ENCODE peak calls at places on chromosomes 7 and 10, in seven cellular contexts. One of them, this sample, is unnamed.

GRCh38 chr7:84149573-84149972 is 45.0 kb downstream of the SEMA3A start:
- DNase-seq in choroid plexus epithelial cell: no peak
- DNase-seq in coronary artery: no peak
- DNase-seq in mesothelial cell of epicardium: no peak
- DNase-seq in lower lobe of right lung: no peak
- DNase-seq in fibroblast of pulmonary artery: no peak
- DNase-seq in cardiac muscle cell: no peak
- DNase-seq in this sample: no peak

GRCh38 chr7:99786726-99787300 is 2.8 kb upstream of the CYP3A4 start:
- DNase-seq in choroid plexus epithelial cell: no peak
- DNase-seq in coronary artery: no peak
- DNase-seq in mesothelial cell of epicardium: no peak
- DNase-seq in lower lobe of right lung: no peak
- DNase-seq in fibroblast of pulmonary artery: no peak
- DNase-seq in cardiac muscle cell: no peak
- DNase-seq in this sample: no peak

GRCh38 chr7:45680776-45681175 is 106.6 kb downstream of the ADCY1 start:
- DNase-seq in choroid plexus epithelial cell: no peak
- DNase-seq in coronary artery: peak
- DNase-seq in mesothelial cell of epicardium: no peak
- DNase-seq in lower lobe of right lung: no peak
- DNase-seq in fibroblast of pulmonary artery: no peak
- DNase-seq in cardiac muscle cell: no peak
- DNase-seq in this sample: no peak

GRCh38 chr10:71795248-71795647 is 21.9 kb upstream of the VSIR start:
- DNase-seq in choroid plexus epithelial cell: peak
- DNase-seq in coronary artery: no peak
- DNase-seq in mesothelial cell of epicardium: no peak
- DNase-seq in lower lobe of right lung: no peak
- DNase-seq in fibroblast of pulmonary artery: peak
- DNase-seq in cardiac muscle cell: peak
- DNase-seq in this sample: peak

GRCh38 chr7:149826344-149827088 is 11.7 kb upstream of the ZNF862 start:
- DNase-seq in choroid plexus epithelial cell: no peak
- DNase-seq in coronary artery: no peak
- DNase-seq in mesothelial cell of epicardium: no peak
- DNase-seq in lower lobe of right lung: peak
- DNase-seq in fibroblast of pulmonary artery: no peak
- DNase-seq in cardiac muscle cell: no peak
- DNase-seq in this sample: peak

GRCh38 chr7:72925546-72926120 is 738 bp downstream of the POM121 start:
- DNase-seq in choroid plexus epithelial cell: peak
- DNase-seq in coronary artery: no peak
- DNase-seq in mesothelial cell of epicardium: no peak
- DNase-seq in lower lobe of right lung: no peak
- DNase-seq in fibroblast of pulmonary artery: peak
- DNase-seq in cardiac muscle cell: peak
- DNase-seq in this sample: peak

GRCh38 chr10:126080879-126081331 is 184.5 kb downstream of the FANK1 start:
- DNase-seq in choroid plexus epithelial cell: peak
- DNase-seq in coronary artery: no peak
- DNase-seq in mesothelial cell of epicardium: no peak
- DNase-seq in lower lobe of right lung: no peak
- DNase-seq in fibroblast of pulmonary artery: peak
- DNase-seq in cardiac muscle cell: peak
- DNase-seq in this sample: no peak

GRCh38 chr10:7035111-7035761 is 375.6 kb downstream of the SFMBT2 start:
- DNase-seq in choroid plexus epithelial cell: no peak
- DNase-seq in coronary artery: no peak
- DNase-seq in mesothelial cell of epicardium: no peak
- DNase-seq in lower lobe of right lung: no peak
- DNase-seq in fibroblast of pulmonary artery: no peak
- DNase-seq in cardiac muscle cell: no peak
- DNase-seq in this sample: no peak

GRCh38 chr10:116084166-116084565 is 188.8 kb downstream of the GFRA1 start:
- DNase-seq in choroid plexus epithelial cell: no peak
- DNase-seq in coronary artery: no peak
- DNase-seq in mesothelial cell of epicardium: no peak
- DNase-seq in lower lobe of right lung: no peak
- DNase-seq in fibroblast of pulmonary artery: no peak
- DNase-seq in cardiac muscle cell: no peak
- DNase-seq in this sample: peak

GRCh38 chr10:59006511-59007306 is 169.7 kb upstream of the PHYHIPL start:
- DNase-seq in choroid plexus epithelial cell: peak
- DNase-seq in coronary artery: no peak
- DNase-seq in mesothelial cell of epicardium: no peak
- DNase-seq in lower lobe of right lung: no peak
- DNase-seq in fibroblast of pulmonary artery: peak
- DNase-seq in cardiac muscle cell: peak
- DNase-seq in this sample: peak

GRCh38 chr7:28110427-28111012 is 70.1 kb downstream of the JAZF1 start:
- DNase-seq in choroid plexus epithelial cell: no peak
- DNase-seq in coronary artery: no peak
- DNase-seq in mesothelial cell of epicardium: no peak
- DNase-seq in lower lobe of right lung: no peak
- DNase-seq in fibroblast of pulmonary artery: no peak
- DNase-seq in cardiac muscle cell: no peak
- DNase-seq in this sample: no peak

GRCh38 chr10:8023321-8023720 is 31.2 kb upstream of the GATA3 start:
- DNase-seq in choroid plexus epithelial cell: no peak
- DNase-seq in coronary artery: peak
- DNase-seq in mesothelial cell of epicardium: no peak
- DNase-seq in lower lobe of right lung: no peak
- DNase-seq in fibroblast of pulmonary artery: no peak
- DNase-seq in cardiac muscle cell: no peak
- DNase-seq in this sample: no peak

GRCh38 chr10:70379581-70380176 is 2.7 kb downstream of the LRRC20 start:
- DNase-seq in choroid plexus epithelial cell: peak
- DNase-seq in coronary artery: no peak
- DNase-seq in mesothelial cell of epicardium: no peak
- DNase-seq in lower lobe of right lung: no peak
- DNase-seq in fibroblast of pulmonary artery: no peak
- DNase-seq in cardiac muscle cell: no peak
- DNase-seq in this sample: peak

GRCh38 chr7:104267701-104268368 is 60.0 kb upstream of the ORC5 start:
- DNase-seq in choroid plexus epithelial cell: peak
- DNase-seq in coronary artery: no peak
- DNase-seq in mesothelial cell of epicardium: no peak
- DNase-seq in lower lobe of right lung: no peak
- DNase-seq in fibroblast of pulmonary artery: peak
- DNase-seq in cardiac muscle cell: peak
- DNase-seq in this sample: peak

GRCh38 chr10:23070819-23071218 is 24.6 kb upstream of the MSRB2 start:
- DNase-seq in choroid plexus epithelial cell: no peak
- DNase-seq in coronary artery: no peak
- DNase-seq in mesothelial cell of epicardium: no peak
- DNase-seq in lower lobe of right lung: no peak
- DNase-seq in fibroblast of pulmonary artery: no peak
- DNase-seq in cardiac muscle cell: no peak
- DNase-seq in this sample: no peak

GRCh38 chr7:30790391-30790790 is 19.2 kb downstream of the MINDY4 start:
- DNase-seq in choroid plexus epithelial cell: no peak
- DNase-seq in coronary artery: no peak
- DNase-seq in mesothelial cell of epicardium: no peak
- DNase-seq in lower lobe of right lung: no peak
- DNase-seq in fibroblast of pulmonary artery: no peak
- DNase-seq in cardiac muscle cell: no peak
- DNase-seq in this sample: no peak

GRCh38 chr10:74194545-74194944 is 43.5 kb downstream of the ADK start:
- DNase-seq in choroid plexus epithelial cell: no peak
- DNase-seq in coronary artery: no peak
- DNase-seq in mesothelial cell of epicardium: no peak
- DNase-seq in lower lobe of right lung: no peak
- DNase-seq in fibroblast of pulmonary artery: peak
- DNase-seq in cardiac muscle cell: peak
- DNase-seq in this sample: peak

GRCh38 chr10:63516207-63516606 is 5.0 kb upstream of the REEP3 start:
- DNase-seq in choroid plexus epithelial cell: no peak
- DNase-seq in coronary artery: no peak
- DNase-seq in mesothelial cell of epicardium: no peak
- DNase-seq in lower lobe of right lung: no peak
- DNase-seq in fibroblast of pulmonary artery: no peak
- DNase-seq in cardiac muscle cell: no peak
- DNase-seq in this sample: no peak

GRCh38 chr10:49139000-49139865 is 5.4 kb upstream of the FAM170B start:
- DNase-seq in choroid plexus epithelial cell: peak
- DNase-seq in coronary artery: no peak
- DNase-seq in mesothelial cell of epicardium: no peak
- DNase-seq in lower lobe of right lung: no peak
- DNase-seq in fibroblast of pulmonary artery: no peak
- DNase-seq in cardiac muscle cell: peak
- DNase-seq in this sample: peak

GRCh38 chr7:15753834-15754600 is 67.5 kb upstream of the MEOX2 start:
- DNase-seq in choroid plexus epithelial cell: no peak
- DNase-seq in coronary artery: no peak
- DNase-seq in mesothelial cell of epicardium: no peak
- DNase-seq in lower lobe of right lung: no peak
- DNase-seq in fibroblast of pulmonary artery: no peak
- DNase-seq in cardiac muscle cell: no peak
- DNase-seq in this sample: peak

DNA sequence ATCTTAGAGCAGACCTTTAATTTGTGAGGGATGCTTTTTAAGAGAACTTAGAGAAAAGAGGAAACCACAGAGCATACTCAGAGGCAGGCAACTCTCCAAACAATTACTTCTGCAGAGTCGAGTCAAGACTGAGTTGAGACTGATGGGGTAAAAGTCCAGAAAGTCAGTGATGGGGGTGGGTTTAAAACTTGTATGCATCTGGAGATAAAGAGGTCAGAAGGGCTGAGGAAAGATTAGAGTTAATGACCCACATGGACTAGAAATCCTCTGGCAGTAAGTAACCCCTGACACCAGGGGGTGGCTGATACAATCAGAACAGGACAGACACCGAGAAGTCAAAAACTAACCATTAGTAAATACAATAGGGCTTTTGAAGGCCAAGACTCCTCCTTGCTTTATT is 42.4 kb upstream of the SEPTIN7 start:
- DNase-seq in choroid plexus epithelial cell: no peak
- DNase-seq in coronary artery: no peak
- DNase-seq in mesothelial cell of epicardium: no peak
- DNase-seq in lower lobe of right lung: no peak
- DNase-seq in fibroblast of pulmonary artery: no peak
- DNase-seq in cardiac muscle cell: no peak
- DNase-seq in this sample: no peak
- TF ChIP-seq CTCF in choroid plexus epithelial cell: no peak
- TF ChIP-seq CTCF in coronary artery: no peak
- TF ChIP-seq CTCF in mesothelial cell of epicardium: no peak
- TF ChIP-seq CTCF in lower lobe of right lung: no peak
- TF ChIP-seq CTCF in fibroblast of pulmonary artery: peak
- TF ChIP-seq CTCF in cardiac muscle cell: no peak
- TF ChIP-seq CTCF in this sample: no peak

GRCh38 chr10:127815147-127815546 is 77.6 kb downstream of the CLRN3 start:
- DNase-seq in choroid plexus epithelial cell: peak
- DNase-seq in coronary artery: no peak
- DNase-seq in mesothelial cell of epicardium: no peak
- DNase-seq in lower lobe of right lung: no peak
- DNase-seq in fibroblast of pulmonary artery: no peak
- DNase-seq in cardiac muscle cell: no peak
- DNase-seq in this sample: no peak

DNA sequence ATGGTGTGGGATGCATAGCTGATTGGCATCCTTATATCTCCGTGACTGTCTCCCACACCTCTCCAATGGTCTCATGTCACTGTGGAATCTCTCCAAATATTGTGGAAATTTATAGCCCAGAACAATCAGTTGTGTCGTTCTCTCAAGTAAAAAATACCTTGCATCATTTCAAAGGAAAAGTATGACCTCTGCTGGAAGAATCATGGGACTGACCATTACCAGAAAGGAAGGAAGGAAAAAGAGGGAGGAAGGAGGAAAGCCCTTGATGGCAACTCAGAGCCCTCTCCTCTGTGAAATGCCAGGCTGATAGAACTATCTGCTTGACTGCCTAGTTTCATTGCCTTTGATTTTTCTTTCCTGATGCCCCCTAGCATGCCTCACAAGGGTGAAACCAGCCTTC is 76.3 kb downstream of the FOXI2 start:
- DNase-seq in choroid plexus epithelial cell: peak
- DNase-seq in coronary artery: no peak
- DNase-seq in mesothelial cell of epicardium: no peak
- DNase-seq in lower lobe of right lung: no peak
- DNase-seq in fibroblast of pulmonary artery: no peak
- DNase-seq in cardiac muscle cell: no peak
- DNase-seq in this sample: no peak
- TF ChIP-seq CTCF in choroid plexus epithelial cell: peak
- TF ChIP-seq CTCF in coronary artery: no peak
- TF ChIP-seq CTCF in mesothelial cell of epicardium: no peak
- TF ChIP-seq CTCF in lower lobe of right lung: peak
- TF ChIP-seq CTCF in fibroblast of pulmonary artery: no peak
- TF ChIP-seq CTCF in cardiac muscle cell: no peak
- TF ChIP-seq CTCF in this sample: peak

GRCh38 chr10:31352436-31353226 is 33.6 kb downstream of the ZEB1 start:
- DNase-seq in choroid plexus epithelial cell: no peak
- DNase-seq in coronary artery: no peak
- DNase-seq in mesothelial cell of epicardium: no peak
- DNase-seq in lower lobe of right lung: no peak
- DNase-seq in fibroblast of pulmonary artery: no peak
- DNase-seq in cardiac muscle cell: no peak
- DNase-seq in this sample: no peak

GRCh38 chr10:31347705-31348104 is 28.7 kb downstream of the ZEB1 start:
- DNase-seq in choroid plexus epithelial cell: no peak
- DNase-seq in coronary artery: no peak
- DNase-seq in mesothelial cell of epicardium: no peak
- DNase-seq in lower lobe of right lung: no peak
- DNase-seq in fibroblast of pulmonary artery: no peak
- DNase-seq in cardiac muscle cell: no peak
- DNase-seq in this sample: no peak

GRCh38 chr10:31350891-31351290 is 31.9 kb downstream of the ZEB1 start:
- DNase-seq in choroid plexus epithelial cell: no peak
- DNase-seq in coronary artery: no peak
- DNase-seq in mesothelial cell of epicardium: no peak
- DNase-seq in lower lobe of right lung: no peak
- DNase-seq in fibroblast of pulmonary artery: no peak
- DNase-seq in cardiac muscle cell: no peak
- DNase-seq in this sample: no peak

GRCh38 chr10:31358688-31359330 is 39.8 kb downstream of the ZEB1 start:
- DNase-seq in choroid plexus epithelial cell: peak
- DNase-seq in coronary artery: no peak
- DNase-seq in mesothelial cell of epicardium: no peak
- DNase-seq in lower lobe of right lung: no peak
- DNase-seq in fibroblast of pulmonary artery: peak
- DNase-seq in cardiac muscle cell: peak
- DNase-seq in this sample: no peak

GRCh38 chr10:31353574-31353973 is 34.6 kb downstream of the ZEB1 start:
- DNase-seq in choroid plexus epithelial cell: peak
- DNase-seq in coronary artery: no peak
- DNase-seq in mesothelial cell of epicardium: no peak
- DNase-seq in lower lobe of right lung: no peak
- DNase-seq in fibroblast of pulmonary artery: peak
- DNase-seq in cardiac muscle cell: peak
- DNase-seq in this sample: peak
- TF ChIP-seq CTCF in choroid plexus epithelial cell: no peak
- TF ChIP-seq CTCF in coronary artery: no peak
- TF ChIP-seq CTCF in mesothelial cell of epicardium: no peak
- TF ChIP-seq CTCF in lower lobe of right lung: no peak
- TF ChIP-seq CTCF in fibroblast of pulmonary artery: no peak
- TF ChIP-seq CTCF in cardiac muscle cell: no peak
- TF ChIP-seq CTCF in this sample: no peak

DNA sequence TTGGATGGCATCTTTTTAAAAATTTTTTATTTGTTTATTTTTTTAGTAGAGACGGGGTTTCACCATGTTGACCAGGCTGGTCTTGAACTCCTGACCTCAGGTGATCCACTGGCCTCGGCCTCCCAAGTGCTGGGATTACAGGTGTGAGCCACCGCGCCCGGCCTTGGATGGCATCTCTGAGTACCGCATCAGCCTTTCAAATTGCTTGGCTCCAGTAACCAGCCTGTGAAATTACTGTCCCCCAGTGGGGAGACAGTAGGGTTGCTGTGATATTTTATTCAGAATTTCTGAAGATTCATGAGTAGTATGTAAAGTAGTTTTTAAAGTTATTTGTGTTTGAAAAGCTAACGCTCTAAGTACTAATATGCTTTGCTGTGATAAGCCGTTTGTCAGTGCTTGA is 1.2 kb downstream of the NUB1 start:
- DNase-seq in choroid plexus epithelial cell: no peak
- DNase-seq in coronary artery: no peak
- DNase-seq in mesothelial cell of epicardium: no peak
- DNase-seq in lower lobe of right lung: no peak
- DNase-seq in fibroblast of pulmonary artery: no peak
- DNase-seq in cardiac muscle cell: no peak
- DNase-seq in this sample: peak
- TF ChIP-seq CTCF in choroid plexus epithelial cell: peak
- TF ChIP-seq CTCF in coronary artery: no peak
- TF ChIP-seq CTCF in mesothelial cell of epicardium: no peak
- TF ChIP-seq CTCF in lower lobe of right lung: no peak
- TF ChIP-seq CTCF in fibroblast of pulmonary artery: no peak
- TF ChIP-seq CTCF in cardiac muscle cell: no peak
- TF ChIP-seq CTCF in this sample: peak

This sample was measured in osteoblast.